ENCODE peak calls at places on chromosomes 7 and 10, in four cellular contexts. F is effector CD4-positive, alpha-beta T cell; O is IMR-90; G is GM18507. D is an unnamed sample.

GRCh38 chr7:159211540-159212182 is 67.0 kb upstream of the VIPR2 start:
- DNase-seq in F (no peak), O (no peak), G (no peak), D (no peak)

GRCh38 chr7:108079291-108080057 is 50.7 kb downstream of the LAMB4 start:
- DNase-seq in F (no peak), O (peak), G (no peak), D (peak)

GRCh38 chr10:121771957-121772356 is 155.9 kb downstream of the ATE1 start:
- DNase-seq in F (no peak), O (no peak), G (no peak), D (no peak)

GRCh38 chr10:19930936-19931859 is 115.0 kb downstream of the PLXDC2 start:
- DNase-seq in F (no peak), O (peak), G (no peak), D (no peak)

GRCh38 chr7:149224352-149224751 is 15.1 kb upstream of the ZNF212 start:
- DNase-seq in F (no peak), O (no peak), G (no peak), D (no peak)

GRCh38 chr7:101094376-101094775 is 9.1 kb downstream of the TRIM56 start:
- DNase-seq in F (no peak), O (no peak), G (no peak), D (no peak)

GRCh38 chr10:124476043-124476725 is 14.6 kb downstream of the LHPP start:
- DNase-seq in F (no peak), O (no peak), G (no peak), D (no peak)

GRCh38 chr7:20784311-20785210 is 2.1 kb downstream of the SP8 start:
- DNase-seq in F (no peak), O (no peak), G (no peak), D (no peak)

GRCh38 chr10:121928528-121928884 is 675 bp upstream of the ATE1 start:
- DNase-seq in F (no peak), O (peak), G (no peak), D (no peak)

GRCh38 chr10:70906031-70906804 is 17.9 kb upstream of the PCBD1 start:
- DNase-seq in F (no peak), O (no peak), G (no peak), D (no peak)

GRCh38 chr10:12348341-12348869 is 942 bp upstream of the CAMK1D start:
- DNase-seq in F (no peak), O (no peak), G (no peak), D (no peak)

GRCh38 chr7:145868935-145869334 is 247.7 kb upstream of the CNTNAP2 start:
- DNase-seq in F (no peak), O (no peak), G (no peak), D (no peak)

GRCh38 chr10:35359056-35359455 is 22.7 kb downstream of the CCNY start:
- DNase-seq in F (no peak), O (no peak), G (no peak), D (no peak)

GRCh38 chr10:98608417-98608816 is 161.7 kb upstream of the HPS1 start:
- DNase-seq in F (no peak), O (no peak), G (no peak), D (no peak)

GRCh38 chr10:75106242-75106641 is 5.2 kb upstream of the SAMD8 start:
- DNase-seq in F (no peak), O (no peak), G (no peak), D (no peak)

GRCh38 chr7:37786741-37787569 is 61.4 kb upstream of the NME8 start:
- DNase-seq in F (no peak), O (no peak), G (no peak), D (no peak)

GRCh38 chr7:74026406-74027123 is 1.4 kb upstream of the ELN start:
- DNase-seq in F (peak), O (peak), G (peak), D (no peak)

GRCh38 chr10:43076311-43076875 is 476 bp upstream of the RET start:
- DNase-seq in F (no peak), O (no peak), G (no peak), D (no peak)

GRCh38 chr10:73648975-73649829 is 6.6 kb downstream of the SYNPO2L start:
- DNase-seq in F (no peak), O (peak), G (no peak), D (no peak)

GRCh38 chr10:119289227-119289925 is 82.0 kb downstream of the GRK5 start:
- DNase-seq in F (no peak), O (no peak), G (no peak), D (no peak)

GRCh38 chr10:4254101-4254994 is 469.3 kb upstream of the KLF6 start:
- DNase-seq in F (no peak), O (peak), G (no peak), D (no peak)

GRCh38 chr7:105589221-105590077 is 8.2 kb upstream of the EFCAB10 start:
- DNase-seq in F (peak), O (peak), G (no peak), D (peak)

GRCh38 chr7:73892003-73892975 is 31.3 kb downstream of the TMEM270 start:
- DNase-seq in F (no peak), O (peak), G (no peak), D (no peak)

GRCh38 chr10:62811159-62811875 is 4.8 kb downstream of the EGR2 start:
- DNase-seq in F (no peak), O (no peak), G (peak), D (no peak)

GRCh38 chr7:155579565-155579964 is 33.2 kb upstream of the CNPY1 start:
- DNase-seq in F (no peak), O (no peak), G (no peak), D (no peak)

GRCh38 chr7:3043544-3044395 is at the start of gene CARD11:
- DNase-seq in F (peak), O (no peak), G (peak), D (no peak)

D was measured in smooth muscle cell of the brain vasculature.